ENCODE peak calls at places on chromosomes 7 and 10, in eight cellular contexts. D, M, Z, V, C, N, F and G are unnamed samples.

GRCh38 chr7:107932851-107933250 is 41.9 kb downstream of the DLD start:
- DNase-seq in M (no peak), D (no peak), V (no peak), C (no peak), N (no peak), Z (no peak), F (no peak), G (no peak)

GRCh38 chr7:104758504-104758903 is 255.5 kb upstream of the KMT2E start:
- DNase-seq in C (peak; percentile 3), F (no peak), D (peak; percentile 29), N (peak; percentile 64), M (no peak), Z (no peak), V (no peak), G (no peak)

GRCh38 chr7:153951207-153951725 is 100.9 kb upstream of the DPP6 start:
- DNase-seq in Z (no peak), F (no peak), M (no peak), N (no peak), D (no peak), V (no peak), C (no peak), G (no peak)

GRCh38 chr10:129958686-129959543 is 5.2 kb downstream of the EBF3 start:
- DNase-seq in F (peak; percentile 67), C (no peak), D (no peak), Z (no peak), M (no peak), V (no peak), N (no peak), G (no peak)

GRCh38 chr7:80815733-80816132 is 103.1 kb downstream of the SEMA3C start:
- DNase-seq in F (no peak), C (no peak), Z (peak; percentile 24), V (no peak), N (no peak), D (no peak), M (no peak), G (no peak)

GRCh38 chr7:115707236-115707635 is 323.3 kb downstream of the TFEC start:
- DNase-seq in Z (peak; percentile 3), F (no peak), D (peak; percentile 41), N (peak; percentile 42), C (peak; percentile 18), M (no peak), V (no peak), G (no peak)

GRCh38 chr7:22574756-22575517 is 74.9 kb upstream of the STEAP1B start:
- DNase-seq in N (no peak), D (no peak), M (no peak), Z (no peak), C (peak; percentile 91), F (no peak), V (no peak), G (no peak)

GRCh38 chr10:19811517-19811916 is 4.7 kb upstream of the PLXDC2 start:
- DNase-seq in M (no peak), C (peak; percentile 9), Z (no peak), F (no peak), D (peak; percentile 42), V (no peak), N (peak; percentile 44), G (no peak)

GRCh38 chr10:102615361-102615760 is 28.9 kb upstream of the TRIM8 start:
- DNase-seq in C (no peak), N (no peak), V (peak; percentile 70), M (no peak), D (no peak), Z (no peak), F (no peak), G (no peak)

GRCh38 chr10:126839094-126839761 is 66.0 kb upstream of the DOCK1 start:
- DNase-seq in Z (no peak), D (no peak), F (no peak), M (peak; percentile 78), N (no peak), C (no peak), V (no peak), G (peak; percentile 49)

GRCh38 chr7:107967420-107967819 is 35.5 kb downstream of the LAMB1 start:
- DNase-seq in C (no peak), N (no peak), D (no peak), Z (no peak), V (no peak), M (no peak), F (no peak), G (peak; percentile 63)

GRCh38 chr10:66836057-66836456 is 89.8 kb upstream of the LRRTM3 start:
- DNase-seq in N (peak; percentile 83), F (no peak), M (no peak), V (no peak), Z (peak; percentile 55), D (peak; percentile 49), C (peak; percentile 53), G (no peak)

GRCh38 chr7:112190120-112190519 is 16.1 kb downstream of the DOCK4 start:
- DNase-seq in Z (no peak), V (no peak), F (no peak), C (no peak), N (no peak), D (no peak), M (no peak), G (no peak)

DNA sequence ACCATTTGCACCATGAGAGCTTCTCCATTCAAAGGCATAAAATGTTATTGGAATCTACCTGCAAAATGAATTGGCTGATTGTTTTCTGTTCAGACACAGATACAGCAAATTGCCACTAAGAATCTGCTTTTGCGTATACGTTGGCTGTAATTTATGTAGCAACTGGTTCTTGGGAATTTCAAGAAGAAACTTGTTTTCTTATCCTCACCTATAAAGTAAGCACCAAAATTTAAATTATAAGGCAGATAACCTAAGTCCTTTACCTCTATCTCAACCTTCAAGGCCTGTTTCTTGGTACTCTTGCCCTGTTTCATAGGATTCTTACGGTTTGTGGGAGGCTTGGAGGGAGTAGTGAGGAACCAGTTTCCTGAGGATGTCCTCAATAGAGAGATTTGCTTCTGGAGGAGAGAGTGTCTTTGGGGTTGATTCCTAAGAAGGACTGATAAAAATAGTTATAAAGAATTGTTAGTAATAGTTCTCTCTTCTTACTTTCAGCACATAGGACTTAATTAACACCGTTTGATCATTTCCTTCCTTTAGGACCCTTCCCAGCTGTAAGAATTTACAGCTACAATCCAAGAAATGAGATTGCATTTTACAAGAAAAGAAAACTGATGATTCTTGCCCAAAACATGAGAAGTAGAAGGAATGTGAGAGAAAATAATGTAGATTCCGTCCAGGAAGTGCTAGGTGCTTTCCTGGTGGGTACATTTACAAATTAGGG is 2.0 kb downstream of the STAMBPL1 start:
- DNase-seq in Z (peak; percentile 19), N (no peak), C (no peak), V (no peak), M (no peak), D (no peak), F (no peak), G (no peak)
- H3K4me3 ChIP-seq in Z (peak overlapping the region; percentile 85), N (no peak overlapping the region), C (peak overlapping the region; percentile 84), V (peak overlapping the region; percentile 73), M (no peak overlapping the region), D (no peak overlapping the region), F (peak overlapping the region; percentile 90), G (no peak overlapping the region)

GRCh38 chr7:12557282-12557681 is 13.2 kb upstream of the SCIN start:
- DNase-seq in D (peak; percentile 49), N (peak; percentile 80), M (no peak), C (peak; percentile 12), F (no peak), V (no peak), Z (no peak), G (no peak)
- H3K4me3 ChIP-seq in D (no peak overlapping the region), N (no peak overlapping the region), M (no peak overlapping the region), C (no peak overlapping the region), F (no peak overlapping the region), V (no peak overlapping the region), Z (no peak overlapping the region), G (no peak overlapping the region)

DNA sequence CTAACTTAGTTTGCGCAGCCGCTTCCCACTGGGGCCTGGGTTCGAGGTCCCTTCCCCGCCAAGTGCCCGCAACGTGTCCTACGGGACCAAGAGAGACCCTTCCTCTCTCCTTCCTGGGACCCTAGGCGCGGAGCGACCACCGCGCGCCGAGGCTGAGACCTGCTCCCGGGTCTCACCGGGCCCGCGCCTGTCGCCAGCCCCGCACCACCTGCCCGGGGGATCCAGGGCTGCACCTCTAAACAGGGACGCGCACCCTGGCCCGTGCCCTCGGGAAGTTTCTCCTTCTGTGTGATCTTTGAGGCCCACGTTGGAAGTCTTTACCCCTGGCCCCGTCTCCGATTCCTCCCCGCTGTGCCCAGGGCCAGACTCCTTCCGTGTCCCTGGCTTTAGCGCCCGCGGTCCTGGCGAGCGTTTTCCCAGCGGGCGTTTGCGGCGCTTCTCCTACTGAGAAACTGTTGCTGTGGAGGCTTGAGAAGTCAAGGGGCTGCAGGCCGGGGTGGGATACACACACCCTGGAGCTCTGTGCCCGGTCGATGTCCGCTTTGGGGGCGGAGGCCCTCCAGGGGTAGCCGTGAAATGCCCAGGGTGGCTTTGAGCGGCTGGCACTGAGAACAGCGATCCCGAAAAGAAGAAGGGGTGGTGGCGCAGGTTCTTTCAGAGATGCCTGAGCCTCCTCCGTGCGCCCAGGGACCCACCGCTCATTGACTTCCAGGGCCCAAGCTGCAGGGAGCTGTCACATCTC is 575 bp downstream of the PLPP4 start:
- DNase-seq in V (no peak), C (no peak), Z (no peak), F (no peak), M (no peak), D (no peak), N (no peak), G (no peak)
- H3K4me3 ChIP-seq in V (no peak overlapping the region), C (peak overlapping the region; percentile 78), Z (peak overlapping the region; percentile 79), F (peak overlapping the region; percentile 62), M (peak overlapping the region; percentile 44), D (peak overlapping the region; percentile 35), N (peak overlapping the region; percentile 27), G (peak overlapping the region; percentile 48)

GRCh38 chr10:13386021-13386420 is 37.9 kb upstream of the SEPHS1 start:
- DNase-seq in Z (no peak), F (no peak), V (no peak), C (no peak), M (no peak), D (no peak), N (no peak), G (no peak)

GRCh38 chr10:13388478-13388877 is 40.4 kb upstream of the SEPHS1 start:
- DNase-seq in M (no peak), N (no peak), C (no peak), D (no peak), V (no peak), F (no peak), Z (no peak), G (no peak)

GRCh38 chr10:13382759-13383753 is 35.0 kb upstream of the SEPHS1 start:
- DNase-seq in V (no peak), C (no peak), F (no peak), N (peak; percentile 33), M (peak; percentile 36), D (peak; percentile 52), Z (peak; percentile 18), G (no peak)
- H3K4me3 ChIP-seq in V (no peak overlapping the region), C (peak overlapping the region; percentile 12), F (peak overlapping the region; percentile 49), N (peak overlapping the region; percentile 36), M (peak overlapping the region; percentile 25), D (peak overlapping the region; percentile 49), Z (peak overlapping the region; percentile 33), G (peak overlapping the region; percentile 48)

GRCh38 chr10:24778298-24778697 is 54.6 kb upstream of the ARHGAP21 start:
- DNase-seq in C (no peak), Z (no peak), D (no peak), V (no peak), F (no peak), M (no peak), N (no peak), G (no peak)
- H3K4me3 ChIP-seq in C (no peak overlapping the region), Z (no peak overlapping the region), D (no peak overlapping the region), V (no peak overlapping the region), F (no peak overlapping the region), M (no peak overlapping the region), N (no peak overlapping the region), G (no peak overlapping the region)